ENCODE peak calls at places on chromosomes 6 and 20, in four cellular contexts. T is A549, Q is ovary, E is heart left ventricle. A is an unnamed sample.

GRCh38 chr6:142853244-142854180 is 91.5 kb downstream of the HIVEP2 start:
- DNase-seq in T (no peak), Q (no peak), E (no peak), A (no peak)

GRCh38 chr20:29298271-29298590 is 1959.2 kb upstream of the DEFB115 start:
- DNase-seq in E (no peak), Q (no peak), T (no peak), A (no peak)

GRCh38 chr6:133590814-133591213 is 298.1 kb upstream of the TCF21 start:
- DNase-seq in T (peak; percentile 76), E (no peak), Q (no peak), A (no peak)

GRCh38 chr20:25054133-25054820 is 3.7 kb downstream of the ACSS1 start:
- DNase-seq in T (no peak), Q (no peak), E (peak; percentile 5), A (no peak)

GRCh38 chr20:24149881-24150307 is 161.3 kb upstream of the GGTLC1 start:
- DNase-seq in Q (no peak), E (no peak), T (peak; percentile 27), A (no peak)

GRCh38 chr6:136415351-136416005 is 125.8 kb upstream of the BCLAF1 start:
- DNase-seq in E (no peak), Q (no peak), T (no peak), A (no peak)

GRCh38 chr6:166388605-166389004 is 5.9 kb upstream of the MPC1 start:
- DNase-seq in Q (no peak), E (no peak), T (no peak), A (no peak)

GRCh38 chr6:110958332-110959192 is at the start of gene GTF3C6:
- DNase-seq in Q (peak; percentile 87), E (peak; percentile 94), T (peak; percentile 92), A (peak; percentile 77)

GRCh38 chr6:150238294-150238693 is 95.5 kb downstream of the PPP1R14C start:
- DNase-seq in E (peak; percentile 49), T (no peak), Q (no peak), A (no peak)

GRCh38 chr6:138572200-138572875 is 73.0 kb upstream of the NHSL1 start:
- DNase-seq in Q (peak; percentile 62), T (no peak), E (peak; percentile 69), A (no peak)

GRCh38 chr20:14583413-14583812 is 246.0 kb upstream of the FLRT3 start:
- DNase-seq in E (no peak), Q (no peak), T (peak; percentile 66), A (no peak)

GRCh38 chr6:130895516-130895915 is 68.3 kb downstream of the SMLR1 start:
- DNase-seq in T (no peak), E (no peak), Q (no peak), A (no peak)

GRCh38 chr20:32632461-32633354 is 41.0 kb downstream of the C20orf203 start:
- DNase-seq in E (no peak), T (no peak), Q (no peak), A (no peak)
- TF ChIP-seq POLR2A in E (no peak), T (no peak), Q (no peak), A (no peak)

DNA sequence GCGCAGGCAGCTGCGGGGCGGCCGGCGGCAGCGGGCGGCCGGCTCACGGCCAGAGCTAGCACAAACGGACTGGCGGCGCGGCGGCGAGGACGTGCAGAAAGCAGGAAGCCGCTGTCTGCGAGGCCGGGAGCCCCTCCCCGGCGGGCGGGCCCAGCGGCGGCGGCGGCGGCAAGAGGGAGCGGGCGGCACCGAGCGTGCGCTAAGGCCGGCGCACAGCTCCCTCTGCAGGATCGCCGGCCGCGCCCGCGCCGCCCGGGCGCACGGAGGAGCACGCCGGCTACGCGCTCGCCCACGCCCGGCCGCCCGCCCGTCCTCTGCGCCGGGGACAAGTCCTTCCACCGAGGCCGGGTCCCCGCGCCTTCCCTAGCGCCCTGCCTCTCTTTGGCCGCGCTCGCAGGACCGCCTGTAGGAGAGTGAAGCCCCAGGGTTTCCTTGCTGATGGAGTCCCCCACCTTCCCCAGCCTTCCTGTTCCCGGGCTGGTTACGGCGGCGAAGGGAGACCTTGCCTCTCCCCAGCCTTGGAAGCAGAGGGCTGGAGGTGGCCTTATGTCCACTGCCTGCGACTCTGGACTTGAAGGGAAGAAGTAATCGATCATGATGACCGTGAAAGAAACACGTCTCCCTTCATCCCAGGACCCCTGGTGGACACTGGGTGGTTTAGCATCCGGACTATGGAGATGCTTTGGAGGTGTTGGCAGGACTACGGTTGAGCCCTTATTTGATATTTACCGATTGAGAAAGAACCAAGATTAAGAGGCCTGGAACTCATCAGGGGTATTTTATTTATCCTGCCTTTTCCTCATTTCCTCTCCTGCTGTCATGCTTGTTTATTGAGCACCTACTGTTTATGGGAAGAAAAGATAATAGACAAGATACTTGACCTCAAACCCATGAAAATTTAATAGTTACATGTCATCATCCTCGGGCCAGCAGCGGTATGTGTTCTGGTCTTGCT is at the start of gene PREP:
- DNase-seq in Q (peak; percentile 81), T (peak; percentile 85), E (peak; percentile 86), A (peak; percentile 80)
- TF ChIP-seq POLR2A in Q (no peak), T (peak; percentile 64), E (no peak), A (peak; percentile 64)

GRCh38 chr20:2651772-2652723 is at the start of gene NOP56:
- DNase-seq in T (peak; percentile 97), Q (peak; percentile 93), E (peak; percentile 93), A (peak; percentile 83)

GRCh38 chr20:2654831-2655230 is 2.4 kb downstream of the NOP56 start:
- DNase-seq in E (no peak), T (no peak), Q (no peak), A (no peak)

GRCh38 chr20:2654384-2654822 is 2.0 kb downstream of the NOP56 start:
- DNase-seq in Q (no peak), E (no peak), T (no peak), A (no peak)

GRCh38 chr20:2653511-2654383 is 1.3 kb downstream of the NOP56 start:
- DNase-seq in Q (no peak), T (no peak), E (no peak), A (no peak)

GRCh38 chr20:2652724-2653510 is 485 bp downstream of the NOP56 start:
- DNase-seq in E (no peak), T (no peak), Q (no peak), A (peak; percentile 37)
- TF ChIP-seq POLR2A in E (no peak), T (no peak), Q (peak; percentile 1), A (no peak)

GRCh38 chr6:34958748-34959147 is 69.7 kb downstream of the ANKS1A start:
- DNase-seq in E (no peak), T (no peak), Q (no peak), A (no peak)
- TF ChIP-seq POLR2A in E (no peak), T (no peak), Q (no peak), A (no peak)

GRCh38 chr20:35699914-35700624 is 864 bp downstream of the ROMO1 start:
- DNase-seq in Q (no peak), T (no peak), E (no peak), A (no peak)

GRCh38 chr20:35702051-35702823 is 3.0 kb downstream of the ROMO1 start:
- DNase-seq in T (no peak), E (no peak), Q (no peak), A (no peak)

GRCh38 chr20:35704514-35705261 is 5.5 kb downstream of the ROMO1 start:
- DNase-seq in E (no peak), T (no peak), Q (no peak), A (no peak)

GRCh38 chr20:35700625-35701148 is 1.5 kb downstream of the ROMO1 start:
- DNase-seq in Q (no peak), E (no peak), T (no peak), A (no peak)

GRCh38 chr20:35702824-35703695 is 3.9 kb downstream of the ROMO1 start:
- DNase-seq in T (no peak), E (no peak), Q (no peak), A (no peak)
- TF ChIP-seq POLR2A in T (no peak), E (no peak), Q (no peak), A (peak; percentile 44)

GRCh38 chr6:5994999-5995698 is 11.6 kb downstream of the NRN1 start:
- DNase-seq in Q (no peak), E (no peak), T (no peak), A (no peak)

GRCh38 chr6:5996701-5997419 is 9.9 kb downstream of the NRN1 start:
- DNase-seq in Q (no peak), T (no peak), E (no peak), A (no peak)

GRCh38 chr6:5994234-5994998 is 12.3 kb downstream of the NRN1 start:
- DNase-seq in Q (no peak), E (no peak), T (no peak), A (no peak)

GRCh38 chr6:5997420-5998093 is 9.2 kb downstream of the NRN1 start:
- DNase-seq in E (no peak), T (no peak), Q (no peak), A (no peak)

DNA sequence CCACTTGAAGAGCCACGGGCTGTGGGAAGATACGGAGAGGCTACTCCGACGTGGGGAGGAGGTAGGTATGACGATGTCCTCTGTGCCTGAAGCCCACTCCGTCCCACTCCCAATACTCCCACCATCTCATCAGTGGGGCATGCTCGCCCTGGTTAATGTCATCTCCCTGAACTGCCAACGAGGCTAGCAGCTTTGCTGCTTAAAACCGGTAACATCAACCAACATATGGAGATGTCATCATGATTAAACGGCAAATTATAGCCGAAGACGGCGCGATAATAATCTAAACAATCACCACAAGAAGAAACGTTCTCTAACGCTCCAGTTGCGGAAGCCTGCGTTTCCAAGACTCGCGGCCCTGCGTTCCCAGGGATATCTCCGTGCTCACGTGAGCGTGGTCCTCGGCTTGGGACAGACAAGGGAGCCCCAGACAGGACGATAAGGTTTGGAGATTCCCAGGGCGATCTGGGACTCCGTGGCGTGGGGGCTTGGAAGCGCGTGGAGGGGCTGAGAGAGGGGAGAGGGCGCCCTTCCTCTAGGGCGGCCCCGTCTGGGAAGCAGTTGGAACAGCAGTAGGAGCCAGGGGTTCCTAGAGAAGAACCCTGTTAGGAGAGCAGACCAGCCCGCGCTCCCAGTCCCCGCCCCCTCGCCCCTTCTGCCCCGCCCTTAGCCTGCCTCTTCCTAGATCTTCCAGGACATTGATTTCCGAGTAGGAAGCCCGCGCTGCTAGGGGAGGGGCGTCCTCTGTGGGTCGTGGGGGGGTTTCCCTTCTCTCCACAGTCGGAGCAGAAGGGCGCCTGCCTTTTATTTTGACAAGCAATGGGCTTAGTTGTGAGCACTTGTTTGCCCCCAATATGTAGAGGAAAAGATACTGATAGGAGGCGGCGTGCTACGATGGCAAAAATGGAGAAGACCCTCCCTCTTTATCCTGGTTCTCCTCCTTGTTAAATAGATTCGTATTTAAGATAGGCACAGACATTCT is 10.7 kb downstream of the NRN1 start:
- DNase-seq in T (peak; percentile 40), Q (peak; percentile 38), E (peak; percentile 83), A (no peak)
- TF ChIP-seq POLR2A in T (no peak), Q (no peak), E (no peak), A (no peak)

DNA sequence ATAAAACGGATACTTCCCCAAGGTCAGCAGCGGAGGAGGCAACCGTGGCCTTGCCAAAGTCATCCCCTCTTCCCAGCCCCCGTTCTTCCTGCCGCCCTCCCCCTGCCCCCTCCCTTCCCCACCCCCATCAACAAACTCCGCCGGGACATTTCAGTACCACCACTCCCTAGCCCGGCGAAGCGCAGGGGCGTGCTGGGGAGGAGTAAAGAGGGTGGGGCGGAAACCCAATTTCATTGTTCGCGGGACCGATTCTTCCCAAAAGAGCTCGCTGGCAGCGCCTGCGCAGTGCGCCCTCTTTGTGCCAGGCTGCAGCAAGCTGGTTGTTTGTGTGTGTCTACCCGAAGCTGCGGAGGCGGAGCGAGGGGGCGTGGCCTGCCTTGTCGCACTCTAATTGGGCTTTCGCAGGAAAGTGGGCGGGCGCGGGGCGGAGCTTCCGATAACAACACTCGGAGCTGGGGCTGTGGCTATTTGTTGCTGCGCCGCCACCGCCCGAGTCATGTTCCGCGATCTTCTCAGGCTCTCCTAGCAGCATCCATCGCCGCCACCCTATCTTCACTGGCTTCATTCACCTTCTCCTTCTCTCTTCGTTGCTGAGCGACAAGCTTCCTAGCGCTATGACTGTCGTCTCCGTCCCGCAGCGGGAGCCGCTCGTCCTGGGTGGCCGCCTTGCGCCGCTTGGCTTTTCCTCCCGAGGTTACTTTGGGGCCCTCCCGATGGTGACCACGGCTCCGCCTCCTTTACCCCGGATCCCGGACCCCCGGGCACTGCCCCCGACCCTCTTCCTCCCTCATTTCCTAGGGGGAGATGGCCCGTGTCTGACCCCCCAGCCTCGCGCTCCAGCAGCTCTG is at the start of gene PNRC1:
- DNase-seq in Q (peak; percentile 100), T (peak; percentile 98), E (peak; percentile 100), A (peak; percentile 83)
- TF ChIP-seq POLR2A in Q (peak; percentile 100), T (peak; percentile 93), E (peak; percentile 95), A (peak; percentile 99)